ENCODE peak calls at places on chromosomes 13 and 19, in ten cellular contexts. One of them, this sample, is unnamed.

GRCh38 chr13:67650471-67650870 is 420.3 kb upstream of the PCDH9 start:
- DNase-seq in prostate gland: no peak
- DNase-seq in SK-N-SH: no peak
- DNase-seq in esophagus muscularis mucosa: no peak
- DNase-seq in GM23338: no peak
- DNase-seq in stomach: no peak
- DNase-seq in sigmoid colon: no peak
- DNase-seq in breast epithelium: no peak
- DNase-seq in upper lobe of left lung: no peak
- DNase-seq in K562: no peak
- DNase-seq in this sample: no peak

GRCh38 chr19:8576273-8576993 is 809 bp downstream of the MYO1F start:
- DNase-seq in sigmoid colon: no peak
- DNase-seq in stomach: no peak
- DNase-seq in SK-N-SH: no peak
- DNase-seq in upper lobe of left lung: no peak
- DNase-seq in breast epithelium: no peak
- DNase-seq in GM23338: no peak
- DNase-seq in K562: no peak
- DNase-seq in prostate gland: no peak
- DNase-seq in esophagus muscularis mucosa: no peak
- DNase-seq in this sample: peak; percentile 36

GRCh38 chr13:40446365-40446764 is 220.1 kb downstream of the FOXO1 start:
- DNase-seq in GM23338: no peak
- DNase-seq in breast epithelium: no peak
- DNase-seq in SK-N-SH: no peak
- DNase-seq in stomach: no peak
- DNase-seq in esophagus muscularis mucosa: no peak
- DNase-seq in prostate gland: no peak
- DNase-seq in sigmoid colon: no peak
- DNase-seq in K562: no peak
- DNase-seq in upper lobe of left lung: no peak
- DNase-seq in this sample: no peak

GRCh38 chr13:64855506-64855905 is 2374.6 kb downstream of the PCDH9 start:
- DNase-seq in upper lobe of left lung: no peak
- DNase-seq in breast epithelium: no peak
- DNase-seq in sigmoid colon: no peak
- DNase-seq in SK-N-SH: peak; percentile 1
- DNase-seq in GM23338: no peak
- DNase-seq in stomach: no peak
- DNase-seq in esophagus muscularis mucosa: no peak
- DNase-seq in prostate gland: no peak
- DNase-seq in K562: no peak
- DNase-seq in this sample: no peak

GRCh38 chr13:94620286-94620896 is 18.7 kb downstream of the GPR180 start:
- DNase-seq in esophagus muscularis mucosa: no peak
- DNase-seq in GM23338: peak; percentile 73
- DNase-seq in SK-N-SH: peak; percentile 49
- DNase-seq in K562: peak; percentile 30
- DNase-seq in upper lobe of left lung: no peak
- DNase-seq in breast epithelium: no peak
- DNase-seq in sigmoid colon: no peak
- DNase-seq in prostate gland: no peak
- DNase-seq in stomach: no peak
- DNase-seq in this sample: no peak

GRCh38 chr19:46637224-46637623 is 1.2 kb upstream of the GNG8 start:
- DNase-seq in SK-N-SH: no peak
- DNase-seq in breast epithelium: no peak
- DNase-seq in sigmoid colon: no peak
- DNase-seq in upper lobe of left lung: no peak
- DNase-seq in stomach: no peak
- DNase-seq in prostate gland: no peak
- DNase-seq in GM23338: no peak
- DNase-seq in esophagus muscularis mucosa: no peak
- DNase-seq in K562: no peak
- DNase-seq in this sample: no peak

GRCh38 chr13:48626077-48626449 is 27.7 kb upstream of the CYSLTR2 start:
- DNase-seq in sigmoid colon: no peak
- DNase-seq in SK-N-SH: no peak
- DNase-seq in GM23338: no peak
- DNase-seq in prostate gland: no peak
- DNase-seq in upper lobe of left lung: no peak
- DNase-seq in stomach: no peak
- DNase-seq in K562: no peak
- DNase-seq in breast epithelium: no peak
- DNase-seq in esophagus muscularis mucosa: peak; percentile 62
- DNase-seq in this sample: no peak

GRCh38 chr13:99572131-99572530 is 70.9 kb downstream of the TM9SF2 start:
- DNase-seq in stomach: no peak
- DNase-seq in sigmoid colon: no peak
- DNase-seq in breast epithelium: no peak
- DNase-seq in esophagus muscularis mucosa: no peak
- DNase-seq in upper lobe of left lung: no peak
- DNase-seq in K562: no peak
- DNase-seq in SK-N-SH: no peak
- DNase-seq in prostate gland: no peak
- DNase-seq in GM23338: no peak
- DNase-seq in this sample: no peak

GRCh38 chr13:80337706-80338105 is 3.2 kb downstream of the SPRY2 start:
- DNase-seq in stomach: no peak
- DNase-seq in breast epithelium: no peak
- DNase-seq in upper lobe of left lung: no peak
- DNase-seq in esophagus muscularis mucosa: no peak
- DNase-seq in K562: no peak
- DNase-seq in sigmoid colon: no peak
- DNase-seq in prostate gland: no peak
- DNase-seq in GM23338: no peak
- DNase-seq in SK-N-SH: no peak
- DNase-seq in this sample: no peak

GRCh38 chr19:19385900-19386339 is 19.6 kb upstream of the GATAD2A start:
- DNase-seq in SK-N-SH: no peak
- DNase-seq in prostate gland: peak; percentile 26
- DNase-seq in sigmoid colon: no peak
- DNase-seq in esophagus muscularis mucosa: no peak
- DNase-seq in K562: no peak
- DNase-seq in stomach: no peak
- DNase-seq in GM23338: peak; percentile 66
- DNase-seq in breast epithelium: no peak
- DNase-seq in upper lobe of left lung: peak; percentile 95
- DNase-seq in this sample: no peak

GRCh38 chr19:35027851-35028599 is 2.2 kb upstream of the SCN1B start:
- DNase-seq in esophagus muscularis mucosa: no peak
- DNase-seq in stomach: no peak
- DNase-seq in GM23338: peak; percentile 28
- DNase-seq in K562: no peak
- DNase-seq in SK-N-SH: no peak
- DNase-seq in breast epithelium: no peak
- DNase-seq in upper lobe of left lung: no peak
- DNase-seq in sigmoid colon: no peak
- DNase-seq in prostate gland: no peak
- DNase-seq in this sample: no peak

GRCh38 chr19:11198769-11199469 is 1.6 kb upstream of the KANK2 start:
- DNase-seq in GM23338: no peak
- DNase-seq in esophagus muscularis mucosa: no peak
- DNase-seq in sigmoid colon: no peak
- DNase-seq in SK-N-SH: no peak
- DNase-seq in K562: no peak
- DNase-seq in upper lobe of left lung: no peak
- DNase-seq in prostate gland: no peak
- DNase-seq in breast epithelium: no peak
- DNase-seq in stomach: no peak
- DNase-seq in this sample: no peak

GRCh38 chr13:104769520-104769919 is 1703.3 kb upstream of the SLC10A2 start:
- DNase-seq in upper lobe of left lung: no peak
- DNase-seq in sigmoid colon: no peak
- DNase-seq in K562: no peak
- DNase-seq in prostate gland: no peak
- DNase-seq in SK-N-SH: no peak
- DNase-seq in esophagus muscularis mucosa: no peak
- DNase-seq in GM23338: no peak
- DNase-seq in breast epithelium: no peak
- DNase-seq in stomach: no peak
- DNase-seq in this sample: no peak

GRCh38 chr13:112246731-112247470 is 129.3 kb upstream of the SPACA7 start:
- DNase-seq in prostate gland: no peak
- DNase-seq in SK-N-SH: no peak
- DNase-seq in breast epithelium: no peak
- DNase-seq in K562: no peak
- DNase-seq in stomach: no peak
- DNase-seq in upper lobe of left lung: no peak
- DNase-seq in sigmoid colon: peak; percentile 34
- DNase-seq in esophagus muscularis mucosa: peak; percentile 82
- DNase-seq in GM23338: no peak
- DNase-seq in this sample: no peak

GRCh38 chr19:18229474-18229873 is 3.2 kb upstream of the PDE4C start:
- DNase-seq in GM23338: peak; percentile 61
- DNase-seq in upper lobe of left lung: no peak
- DNase-seq in esophagus muscularis mucosa: no peak
- DNase-seq in K562: no peak
- DNase-seq in prostate gland: no peak
- DNase-seq in sigmoid colon: no peak
- DNase-seq in SK-N-SH: no peak
- DNase-seq in breast epithelium: no peak
- DNase-seq in stomach: no peak
- DNase-seq in this sample: no peak
- H3K4me1 ChIP-seq in GM23338: peaks cover 29% of the 10 kb centered on the region
- H3K4me1 ChIP-seq in upper lobe of left lung: peaks cover 38% of the 10 kb centered on the region
- H3K4me1 ChIP-seq in esophagus muscularis mucosa: peaks cover 19% of the 10 kb centered on the region
- H3K4me1 ChIP-seq in K562: peaks cover 23% of the 10 kb centered on the region
- H3K4me1 ChIP-seq in prostate gland: peaks cover 6% of the 10 kb centered on the region
- H3K4me1 ChIP-seq in sigmoid colon: peaks cover 32% of the 10 kb centered on the region
- H3K4me1 ChIP-seq in SK-N-SH: peaks cover 25% of the 10 kb centered on the region
- H3K4me1 ChIP-seq in breast epithelium: peaks cover 5% of the 10 kb centered on the region
- H3K4me1 ChIP-seq in stomach: peaks cover 5% of the 10 kb centered on the region
- H3K4me1 ChIP-seq in this sample: peaks cover 7% of the 10 kb centered on the region

GRCh38 chr19:548841-549830 is 5.3 kb downstream of the GZMM start:
- DNase-seq in breast epithelium: no peak
- DNase-seq in GM23338: no peak
- DNase-seq in K562: no peak
- DNase-seq in stomach: no peak
- DNase-seq in upper lobe of left lung: no peak
- DNase-seq in sigmoid colon: no peak
- DNase-seq in SK-N-SH: peak; percentile 75
- DNase-seq in prostate gland: no peak
- DNase-seq in esophagus muscularis mucosa: no peak
- DNase-seq in this sample: no peak
- TF ChIP-seq POLR2AphosphoS5 in breast epithelium: no peak
- TF ChIP-seq POLR2AphosphoS5 in GM23338: no peak
- TF ChIP-seq POLR2AphosphoS5 in K562: no peak
- TF ChIP-seq POLR2AphosphoS5 in stomach: no peak
- TF ChIP-seq POLR2AphosphoS5 in upper lobe of left lung: no peak
- TF ChIP-seq POLR2AphosphoS5 in sigmoid colon: no peak
- TF ChIP-seq POLR2AphosphoS5 in SK-N-SH: no peak
- TF ChIP-seq POLR2AphosphoS5 in prostate gland: no peak
- TF ChIP-seq POLR2AphosphoS5 in esophagus muscularis mucosa: no peak
- TF ChIP-seq POLR2AphosphoS5 in this sample: no peak

GRCh38 chr19:6891761-6892385 is 4.5 kb downstream of the ADGRE1 start:
- DNase-seq in GM23338: no peak
- DNase-seq in stomach: no peak
- DNase-seq in prostate gland: no peak
- DNase-seq in upper lobe of left lung: no peak
- DNase-seq in esophagus muscularis mucosa: no peak
- DNase-seq in sigmoid colon: no peak
- DNase-seq in SK-N-SH: no peak
- DNase-seq in K562: no peak
- DNase-seq in breast epithelium: no peak
- DNase-seq in this sample: no peak
- H3K4me1 ChIP-seq in GM23338: no peaks in the 10 kb centered on the region
- H3K4me1 ChIP-seq in stomach: no peaks in the 10 kb centered on the region
- H3K4me1 ChIP-seq in prostate gland: no peaks in the 10 kb centered on the region
- H3K4me1 ChIP-seq in upper lobe of left lung: no peaks in the 10 kb centered on the region
- H3K4me1 ChIP-seq in esophagus muscularis mucosa: no peaks in the 10 kb centered on the region
- H3K4me1 ChIP-seq in sigmoid colon: no peaks in the 10 kb centered on the region
- H3K4me1 ChIP-seq in SK-N-SH: no peaks in the 10 kb centered on the region
- H3K4me1 ChIP-seq in K562: no peaks in the 10 kb centered on the region
- H3K4me1 ChIP-seq in breast epithelium: no peaks in the 10 kb centered on the region
- H3K4me1 ChIP-seq in this sample: no peaks in the 10 kb centered on the region

GRCh38 chr19:13763300-13763699 is 1.0 kb upstream of the MRI1 start:
- DNase-seq in stomach: no peak
- DNase-seq in upper lobe of left lung: no peak
- DNase-seq in breast epithelium: no peak
- DNase-seq in esophagus muscularis mucosa: no peak
- DNase-seq in SK-N-SH: no peak
- DNase-seq in K562: no peak
- DNase-seq in sigmoid colon: no peak
- DNase-seq in prostate gland: no peak
- DNase-seq in GM23338: no peak
- DNase-seq in this sample: no peak

GRCh38 chr19:13762635-13763235 is 1.6 kb upstream of the MRI1 start:
- DNase-seq in stomach: no peak
- DNase-seq in sigmoid colon: no peak
- DNase-seq in prostate gland: no peak
- DNase-seq in esophagus muscularis mucosa: no peak
- DNase-seq in GM23338: no peak
- DNase-seq in SK-N-SH: no peak
- DNase-seq in K562: no peak
- DNase-seq in upper lobe of left lung: peak; percentile 77
- DNase-seq in breast epithelium: no peak
- DNase-seq in this sample: no peak

GRCh38 chr19:13765395-13766094 is 1.2 kb downstream of the MRI1 start:
- DNase-seq in esophagus muscularis mucosa: no peak
- DNase-seq in breast epithelium: no peak
- DNase-seq in SK-N-SH: peak; percentile 52
- DNase-seq in GM23338: peak; percentile 52
- DNase-seq in upper lobe of left lung: peak; percentile 57
- DNase-seq in prostate gland: no peak
- DNase-seq in K562: no peak
- DNase-seq in stomach: no peak
- DNase-seq in sigmoid colon: no peak
- DNase-seq in this sample: no peak

GRCh38 chr19:13764821-13765394 is 586 bp downstream of the MRI1 start:
- DNase-seq in upper lobe of left lung: peak; percentile 91
- DNase-seq in stomach: peak; percentile 43
- DNase-seq in SK-N-SH: peak; percentile 74
- DNase-seq in prostate gland: no peak
- DNase-seq in sigmoid colon: no peak
- DNase-seq in esophagus muscularis mucosa: no peak
- DNase-seq in K562: peak; percentile 32
- DNase-seq in GM23338: peak; percentile 58
- DNase-seq in breast epithelium: no peak
- DNase-seq in this sample: peak; percentile 42

DNA sequence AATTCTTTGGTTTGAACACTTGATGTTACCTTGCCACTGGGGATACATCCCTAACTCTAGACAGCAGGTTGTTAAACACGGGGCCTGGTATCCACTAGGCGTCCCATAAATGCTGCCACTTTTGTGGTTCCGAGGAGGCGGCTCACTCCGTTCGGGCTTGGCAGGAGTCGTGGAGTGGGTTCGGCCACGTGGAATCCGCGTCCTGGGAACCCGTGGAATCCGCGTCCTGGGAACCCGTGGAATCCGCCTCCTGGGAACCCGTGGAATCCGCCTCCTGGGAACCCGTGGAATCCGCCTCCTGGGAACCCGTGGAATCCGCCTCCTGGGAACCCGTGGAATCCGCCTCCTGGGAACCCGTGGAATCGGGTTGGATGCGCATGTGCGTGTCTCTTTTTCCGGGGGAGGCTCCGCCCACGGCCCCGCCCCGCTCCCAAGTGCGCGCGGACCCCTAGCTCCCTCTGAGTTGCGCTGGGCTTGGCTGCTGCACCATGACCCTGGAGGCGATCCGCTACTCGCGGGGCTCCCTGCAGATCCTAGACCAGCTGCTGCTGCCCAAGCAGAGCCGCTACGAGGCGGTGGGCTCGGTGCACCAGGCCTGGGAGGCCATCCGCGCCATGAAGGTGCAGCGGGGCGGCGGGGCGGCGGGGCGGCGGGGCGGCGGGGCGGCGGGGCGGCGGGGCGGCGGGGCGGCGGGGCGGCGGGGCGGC is at the start of gene MRI1:
- DNase-seq in K562: peak; percentile 91
- DNase-seq in sigmoid colon: peak; percentile 92
- DNase-seq in esophagus muscularis mucosa: peak; percentile 93
- DNase-seq in SK-N-SH: peak; percentile 97
- DNase-seq in stomach: peak; percentile 82
- DNase-seq in GM23338: peak; percentile 67
- DNase-seq in prostate gland: peak; percentile 68
- DNase-seq in breast epithelium: peak; percentile 59
- DNase-seq in upper lobe of left lung: peak; percentile 96
- DNase-seq in this sample: peak; percentile 83
- TF ChIP-seq POLR2AphosphoS5 in K562: peak; percentile 50
- TF ChIP-seq POLR2AphosphoS5 in sigmoid colon: peak; percentile 88
- TF ChIP-seq POLR2AphosphoS5 in esophagus muscularis mucosa: peak; percentile 82
- TF ChIP-seq POLR2AphosphoS5 in SK-N-SH: peak; percentile 84
- TF ChIP-seq POLR2AphosphoS5 in stomach: no peak
- TF ChIP-seq POLR2AphosphoS5 in GM23338: peak; percentile 75
- TF ChIP-seq POLR2AphosphoS5 in prostate gland: peak; percentile 60
- TF ChIP-seq POLR2AphosphoS5 in breast epithelium: peak; percentile 14
- TF ChIP-seq POLR2AphosphoS5 in upper lobe of left lung: no peak
- TF ChIP-seq POLR2AphosphoS5 in this sample: peak; percentile 72